ENCODE peak calls at places on chromosomes 6 and 20, in six cellular contexts. N, H, P, D, B and F are unnamed samples.

GRCh38 chr6:170053966-170054661 is 236.8 kb downstream of the DLL1 start:
- DNase-seq in P (no peak), H (peak), N (no peak), B (no peak), D (no peak), F (no peak)

GRCh38 chr6:100404051-100404450 is 60.7 kb downstream of the SIM1 start:
- DNase-seq in N (no peak), B (no peak), D (no peak), P (no peak), H (no peak), F (no peak)

GRCh38 chr6:156502969-156503504 is 274.1 kb upstream of the ARID1B start:
- DNase-seq in N (no peak), D (no peak), P (no peak), H (no peak), B (no peak), F (no peak)

GRCh38 chr6:25354078-25354940 is 75.1 kb downstream of the CARMIL1 start:
- DNase-seq in D (no peak), P (no peak), N (no peak), H (no peak), B (no peak), F (no peak)

GRCh38 chr6:131778134-131778533 is 29.7 kb upstream of the ENPP1 start:
- DNase-seq in B (no peak), D (no peak), H (no peak), N (no peak), P (no peak), F (no peak)

GRCh38 chr6:113903666-113904330 is 46.7 kb downstream of the MARCKS start:
- DNase-seq in N (no peak), B (no peak), P (no peak), H (peak), D (no peak), F (no peak)

GRCh38 chr6:45607818-45608217 is 230.1 kb upstream of the SUPT3H start:
- DNase-seq in H (no peak), P (no peak), D (no peak), B (peak), N (no peak), F (peak)

GRCh38 chr20:19210426-19211155 is 1.9 kb upstream of the SLC24A3 start:
- DNase-seq in N (no peak), H (no peak), D (no peak), B (no peak), P (no peak), F (no peak)

GRCh38 chr20:63977392-63978276 is 1.8 kb downstream of the SAMD10 start:
- DNase-seq in P (peak), D (no peak), H (peak), B (no peak), N (no peak), F (no peak)

GRCh38 chr6:164200071-164200470 is 785.6 kb downstream of the QKI start:
- DNase-seq in N (no peak), P (no peak), H (no peak), B (no peak), D (no peak), F (no peak)

GRCh38 chr20:53574819-53575218 is 18.8 kb downstream of the ZNF217 start:
- DNase-seq in D (no peak), N (no peak), H (no peak), P (no peak), B (no peak), F (no peak)

GRCh38 chr20:49171928-49172327 is 16.2 kb downstream of the STAU1 start:
- DNase-seq in P (no peak), D (no peak), H (no peak), N (no peak), B (no peak), F (no peak)

GRCh38 chr20:52035498-52035897 is 156.1 kb downstream of the ZFP64 start:
- DNase-seq in B (no peak), H (no peak), D (no peak), P (no peak), N (no peak), F (no peak)

GRCh38 chr6:56524891-56525703 is 117.6 kb downstream of the DST start:
- DNase-seq in B (no peak), H (no peak), D (no peak), P (no peak), N (no peak), F (no peak)

GRCh38 chr6:104648347-104648746 is 211.4 kb downstream of the HACE1 start:
- DNase-seq in H (no peak), P (no peak), D (no peak), N (no peak), B (no peak), F (no peak)

GRCh38 chr20:6921717-6922386 is 154.4 kb downstream of the BMP2 start:
- DNase-seq in B (no peak), N (no peak), D (no peak), H (no peak), P (no peak), F (no peak)

GRCh38 chr6:152201134-152201533 is 393.7 kb downstream of the ESR1 start:
- DNase-seq in B (no peak), P (no peak), D (no peak), N (no peak), H (no peak), F (no peak)

GRCh38 chr6:73542882-73543281 is 22.1 kb upstream of the EEF1A1 start:
- DNase-seq in H (no peak), P (no peak), N (no peak), B (no peak), D (no peak), F (no peak)

GRCh38 chr6:168125429-168126001 is 46.5 kb upstream of the FRMD1 start:
- DNase-seq in D (no peak), B (no peak), N (no peak), P (no peak), H (no peak), F (no peak)

GRCh38 chr6:100554228-100554627 is 89.5 kb upstream of the SIM1 start:
- DNase-seq in B (no peak), N (no peak), H (no peak), P (no peak), D (no peak), F (no peak)

GRCh38 chr20:58992911-58993310 is 11.9 kb downstream of the NELFCD start:
- DNase-seq in D (no peak), B (no peak), P (no peak), H (peak), N (no peak), F (no peak)

GRCh38 chr6:149212892-149213786 is 104.4 kb upstream of the TAB2 start:
- DNase-seq in H (no peak), P (no peak), N (no peak), D (no peak), B (no peak), F (no peak)

GRCh38 chr6:44126320-44127149 is 717 bp downstream of the MRPL14 start:
- DNase-seq in D (no peak), B (no peak), P (peak), N (peak), H (peak), F (no peak)

GRCh38 chr6:113402541-113402940 is 454.6 kb upstream of the MARCKS start:
- DNase-seq in P (no peak), H (no peak), B (no peak), D (no peak), N (no peak), F (no peak)

GRCh38 chr6:153564803-153565202 is 433.7 kb upstream of the RGS17 start:
- DNase-seq in D (no peak), H (no peak), N (no peak), P (peak), B (no peak), F (no peak)

GRCh38 chr6:7636151-7636550 is 46.2 kb downstream of the SNRNP48 start:
- DNase-seq in P (no peak), D (no peak), N (no peak), B (no peak), H (no peak), F (no peak)

GRCh38 chr6:6920114-6920983 is 187.4 kb upstream of the RREB1 start:
- DNase-seq in B (no peak), H (no peak), D (no peak), P (no peak), N (no peak), F (no peak)

GRCh38 chr20:19775353-19776201 is 17.5 kb downstream of the RIN2 start:
- DNase-seq in B (no peak), P (no peak), N (no peak), D (no peak), H (no peak), F (no peak)

GRCh38 chr6:149433405-149433804 is 33.3 kb downstream of the SUMO4 start:
- DNase-seq in P (no peak), D (no peak), N (no peak), H (no peak), B (no peak), F (no peak)

GRCh38 chr6:36436466-36436865 is 6.2 kb downstream of the PXT1 start:
- DNase-seq in D (no peak), B (no peak), H (no peak), N (no peak), P (no peak), F (no peak)

GRCh38 chr20:41308290-41308691 is 9.2 kb downstream of the ZHX3 start:
- DNase-seq in P (no peak), D (no peak), N (no peak), B (no peak), H (no peak), F (no peak)

GRCh38 chr20:59788196-59788735 is 145.2 kb downstream of the SYCP2 start:
- DNase-seq in H (no peak), P (no peak), B (no peak), D (no peak), N (no peak), F (no peak)

GRCh38 chr6:144284753-144285547 is at the start of gene UTRN:
- DNase-seq in B (no peak), H (peak), D (peak), N (peak), P (peak), F (no peak)

GRCh38 chr6:71982385-71982784 is 96.0 kb downstream of the RIMS1 start:
- DNase-seq in H (no peak), B (no peak), D (no peak), P (no peak), N (no peak), F (no peak)

GRCh38 chr20:47971321-47971781 is 186.1 kb upstream of the SULF2 start:
- DNase-seq in D (no peak), P (no peak), B (no peak), H (no peak), N (no peak), F (no peak)

GRCh38 chr6:74066168-74066871 is 370.3 kb downstream of the CD109 start:
- DNase-seq in N (no peak), D (no peak), B (no peak), H (no peak), P (no peak), F (peak)

GRCh38 chr20:4519530-4519929 is 202.2 kb upstream of the PRND start:
- DNase-seq in H (no peak), N (peak), D (no peak), P (no peak), B (no peak), F (no peak)

GRCh38 chr6:145734486-145735355 is 599 bp downstream of the EPM2A start:
- DNase-seq in P (peak), H (peak), N (peak), D (peak), B (peak), F (no peak)

GRCh38 chr6:35562060-35562459 is 49.4 kb upstream of the TULP1 start:
- DNase-seq in N (no peak), D (no peak), B (no peak), H (no peak), P (no peak), F (no peak)

GRCh38 chr20:22575737-22576136 is 8.6 kb downstream of the FOXA2 start:
- DNase-seq in H (no peak), D (no peak), B (no peak), N (no peak), P (no peak), F (no peak)

GRCh38 chr6:15077964-15078363 is 167.9 kb upstream of the JARID2 start:
- DNase-seq in P (no peak), D (no peak), H (no peak), B (no peak), N (no peak), F (no peak)
- H3K27ac ChIP-seq in P (no peak), D (no peak), H (no peak), B (no peak), N (no peak), F (no peak)

DNA sequence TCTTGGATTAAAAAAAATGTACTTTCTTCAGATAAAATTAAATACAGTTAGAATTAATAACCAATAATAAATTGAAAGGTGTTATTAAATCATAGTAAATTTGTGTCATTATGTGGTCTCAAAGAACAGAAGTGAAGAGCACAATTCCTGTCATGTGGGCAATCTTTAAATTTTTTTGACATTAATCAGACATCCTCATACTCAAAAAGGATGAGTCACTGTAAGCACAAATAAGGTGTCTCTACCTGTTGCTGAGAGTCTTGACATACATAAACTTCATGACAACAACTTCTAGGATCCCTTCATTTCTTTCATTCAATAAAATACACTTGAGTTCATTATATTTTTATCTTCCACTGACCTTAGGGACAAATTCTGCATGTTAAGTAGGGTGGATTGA is 76.1 kb downstream of the SLC22A3 start:
- DNase-seq in H (no peak), D (no peak), B (peak), N (no peak), P (no peak), F (no peak)
- H3K27ac ChIP-seq in H (no peak), D (no peak), B (no peak), N (no peak), P (no peak), F (peak)

DNA sequence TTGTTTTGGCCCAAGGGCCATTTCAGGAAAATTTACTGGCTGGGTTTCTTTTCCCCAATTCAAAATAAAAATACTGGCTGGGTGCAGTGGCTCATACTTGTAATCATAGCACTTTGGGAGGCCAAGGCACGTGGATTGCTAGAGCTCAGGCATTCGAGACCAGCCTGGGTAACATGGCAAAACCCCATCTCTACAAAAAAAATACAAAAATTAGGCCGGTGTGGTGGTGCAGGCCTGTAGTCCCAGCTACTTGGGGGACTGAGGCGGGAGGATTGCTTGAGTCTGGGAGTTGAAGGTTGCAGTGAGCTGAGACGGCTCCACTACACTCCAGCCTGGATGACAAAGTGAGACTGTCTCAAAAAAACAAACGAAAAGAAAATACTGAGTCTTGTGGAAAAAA is 60.0 kb downstream of the NINL start:
- DNase-seq in B (no peak), D (no peak), H (no peak), P (no peak), N (no peak), F (no peak)
- H3K27ac ChIP-seq in B (no peak), D (no peak), H (no peak), P (peak), N (peak), F (no peak)

GRCh38 chr6:33875696-33876095 is 71.9 kb upstream of the MLN start:
- DNase-seq in P (no peak), H (no peak), D (no peak), B (no peak), N (peak), F (no peak)

GRCh38 chr6:33880104-33880678 is 76.4 kb upstream of the MLN start:
- DNase-seq in H (no peak), B (no peak), N (no peak), D (no peak), P (no peak), F (no peak)

GRCh38 chr6:33880746-33881145 is 76.9 kb upstream of the MLN start:
- DNase-seq in D (no peak), P (no peak), B (no peak), N (no peak), H (no peak), F (no peak)

GRCh38 chr6:33878541-33878940 is 74.7 kb upstream of the MLN start:
- DNase-seq in D (no peak), P (no peak), H (no peak), B (no peak), N (no peak), F (no peak)

DNA sequence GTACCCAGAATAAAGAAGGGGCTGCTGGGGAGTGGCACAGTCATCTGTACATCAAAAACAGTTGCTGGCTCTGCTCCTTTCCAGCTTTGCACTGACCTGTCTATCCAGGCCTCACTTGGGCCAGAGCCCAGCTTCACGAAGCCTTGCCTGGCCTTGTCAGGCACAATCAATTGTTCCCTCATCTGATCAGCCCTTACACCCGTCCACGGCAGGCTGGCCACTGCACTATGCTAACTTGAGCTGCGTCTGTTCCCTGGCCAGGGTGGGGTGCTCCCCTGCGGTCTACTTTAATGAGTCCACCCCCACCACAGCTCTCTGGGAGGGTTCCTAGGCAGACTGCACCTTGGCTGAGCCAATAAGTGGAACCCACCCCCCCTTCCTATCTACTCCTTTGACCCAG is 74.2 kb upstream of the MLN start:
- DNase-seq in B (no peak), N (no peak), D (no peak), H (no peak), P (no peak), F (no peak)
- H3K27ac ChIP-seq in B (no peak), N (no peak), D (no peak), H (no peak), P (no peak), F (no peak)

GRCh38 chr6:140069576-140069975 is 695.1 kb upstream of the CITED2 start:
- DNase-seq in N (no peak), B (no peak), D (no peak), P (no peak), H (no peak), F (no peak)

GRCh38 chr6:140071115-140071514 is 696.7 kb upstream of the CITED2 start:
- DNase-seq in P (no peak), B (no peak), N (peak), H (no peak), D (no peak), F (peak)

GRCh38 chr6:140076078-140076477 is 701.6 kb upstream of the CITED2 start:
- DNase-seq in D (no peak), H (no peak), P (no peak), N (no peak), B (no peak), F (no peak)

GRCh38 chr6:140073456-140073855 is 699.0 kb upstream of the CITED2 start:
- DNase-seq in N (no peak), B (no peak), H (no peak), P (no peak), D (no peak), F (peak)

DNA sequence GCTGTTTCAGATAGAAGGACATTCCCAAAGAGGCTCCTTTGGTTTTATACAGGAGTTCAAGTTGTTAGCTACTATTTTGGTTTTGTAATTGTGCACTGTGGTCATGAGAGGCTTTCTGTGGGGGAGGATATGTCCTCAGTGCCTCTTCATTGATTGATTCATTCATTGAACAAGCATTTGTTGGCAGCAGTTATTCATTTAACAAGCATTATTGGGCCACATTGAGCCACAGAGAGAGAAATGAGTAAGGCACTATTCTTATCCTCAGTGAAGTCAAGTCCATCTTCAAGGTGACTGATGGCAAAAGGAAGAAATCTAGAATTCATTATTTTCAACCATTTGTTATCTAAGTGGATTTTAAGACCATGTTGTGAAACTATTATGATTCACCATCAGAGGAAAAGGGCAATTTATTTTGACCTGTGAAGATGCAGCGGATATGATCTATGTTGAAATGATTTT is 697.2 kb upstream of the CITED2 start:
- DNase-seq in D (no peak), N (no peak), H (no peak), B (no peak), P (no peak), F (peak)
- H3K27ac ChIP-seq in D (no peak), N (peak), H (no peak), B (no peak), P (peak), F (no peak)

DNA sequence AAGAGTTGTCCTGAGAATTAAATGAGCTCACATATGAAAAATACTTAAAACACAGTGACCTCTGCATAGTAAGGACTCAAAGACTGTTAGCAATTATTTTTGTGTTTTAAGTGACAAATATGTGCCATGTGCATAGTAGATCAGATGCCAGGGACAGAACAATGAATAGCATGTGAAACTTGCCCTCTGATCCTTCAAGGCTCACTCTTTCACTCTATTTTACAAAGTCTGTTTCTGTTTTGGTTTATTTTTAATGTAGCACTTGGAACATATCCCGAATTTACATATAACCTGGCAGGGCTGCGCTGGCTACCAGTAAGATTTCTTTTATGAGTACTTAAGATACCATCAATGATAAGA is 135.5 kb upstream of the TNFAIP3 start:
- DNase-seq in P (no peak), B (no peak), D (no peak), N (no peak), H (no peak), F (no peak)
- H3K27ac ChIP-seq in P (no peak), B (no peak), D (no peak), N (no peak), H (no peak), F (peak)

DNA sequence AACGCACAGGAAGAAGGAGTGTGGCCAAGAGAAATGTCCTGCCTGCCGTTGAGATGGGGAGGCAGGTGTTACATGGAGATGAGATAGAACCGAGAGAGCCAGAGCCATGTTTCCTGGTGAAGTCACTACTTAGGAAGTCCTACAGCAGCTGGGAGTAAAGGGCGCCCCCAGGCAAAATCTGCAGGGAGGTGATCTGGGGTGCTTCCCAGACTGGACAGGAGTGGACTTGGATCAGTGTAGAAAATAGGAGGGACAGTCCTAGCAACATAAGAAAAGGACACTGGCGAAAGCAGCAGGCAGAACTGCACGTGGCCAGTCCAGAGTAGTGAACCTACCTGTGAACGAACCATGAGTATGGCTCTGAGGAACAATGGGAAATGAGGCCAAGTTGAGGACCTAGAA is 85.3 kb downstream of the CD164 start:
- DNase-seq in B (no peak), P (no peak), D (no peak), N (no peak), H (no peak), F (no peak)
- H3K27ac ChIP-seq in B (no peak), P (peak), D (no peak), N (no peak), H (no peak), F (no peak)

GRCh38 chr6:137860394-137861005 is 6.6 kb upstream of the TNFAIP3 start:
- DNase-seq in B (no peak), D (no peak), P (no peak), N (no peak), H (no peak), F (no peak)
- H3K27ac ChIP-seq in B (no peak), D (no peak), P (no peak), N (no peak), H (no peak), F (peak)

GRCh38 chr6:42784739-42785498 is 3.1 kb downstream of the BICRAL start:
- DNase-seq in H (no peak), D (no peak), N (no peak), B (no peak), P (no peak), F (no peak)
- H3K27ac ChIP-seq in H (peak), D (peak), N (no peak), B (no peak), P (peak), F (no peak)